ENCODE peak calls at places on chromosome 19, in seven cellular contexts. G is right lobe of liver; L is substantia nigra; W is CD4-positive, CD25-positive, alpha-beta regulatory T cell; H is GM23248; Z is lower lobe of right lung; T is kidney. D is an unnamed sample.

GRCh38 chr19:2164020-2164988 is 571 bp downstream of the DOT1L start:
- DNase-seq in G (no peak), L (no peak), W (no peak), H (peak), Z (no peak), T (peak), D (no peak)

GRCh38 chr19:31015778-31016177 is 333.5 kb downstream of the TSHZ3 start:
- DNase-seq in G (no peak), L (no peak), W (no peak), H (no peak), Z (no peak), T (no peak), D (no peak)

GRCh38 chr19:42291437-42291815 is 10.5 kb upstream of the PRR19 start:
- DNase-seq in G (no peak), L (no peak), W (no peak), H (no peak), Z (no peak), T (no peak), D (no peak)

GRCh38 chr19:56759531-56759930 is 81.0 kb downstream of the PEG3 start:
- DNase-seq in G (no peak), L (no peak), W (no peak), H (no peak), Z (no peak), T (no peak), D (no peak)

GRCh38 chr19:1250374-1251232 is 2.2 kb downstream of the MIDN start:
- DNase-seq in G (no peak), L (peak), W (peak), H (peak), Z (peak), T (peak), D (no peak)

GRCh38 chr19:5975388-5975728 is 2.6 kb downstream of the RANBP3 start:
- DNase-seq in G (no peak), L (no peak), W (no peak), H (no peak), Z (no peak), T (no peak), D (no peak)

GRCh38 chr19:43820098-43820860 is 6.8 kb upstream of the ZNF283 start:
- DNase-seq in G (no peak), L (peak), W (no peak), H (peak), Z (peak), T (peak), D (no peak)

GRCh38 chr19:416416-416815 is 7.5 kb upstream of the C2CD4C start:
- DNase-seq in G (no peak), L (no peak), W (no peak), H (no peak), Z (peak), T (no peak), D (no peak)

GRCh38 chr19:5914946-5915781 is 1.1 kb downstream of the CAPS start:
- DNase-seq in G (no peak), L (no peak), W (no peak), H (no peak), Z (peak), T (peak), D (peak)

GRCh38 chr19:36638862-36639510 is 27.7 kb downstream of the ZNF461 start:
- DNase-seq in G (no peak), L (no peak), W (no peak), H (peak), Z (no peak), T (no peak), D (no peak)

GRCh38 chr19:49677232-49677881 is at the start of gene PRMT1:
- DNase-seq in G (peak), L (peak), W (peak), H (peak), Z (no peak), T (peak), D (peak)

GRCh38 chr19:30669329-30670010 is 297.3 kb downstream of the ZNF536 start:
- DNase-seq in G (peak), L (peak), W (no peak), H (peak), Z (peak), T (peak), D (peak)

GRCh38 chr19:17448190-17448967 is at the start of gene TMEM221:
- DNase-seq in G (no peak), L (peak), W (peak), H (peak), Z (peak), T (no peak), D (peak)

GRCh38 chr19:55681131-55682087 is 6.4 kb downstream of the EPN1 start:
- DNase-seq in G (no peak), L (no peak), W (no peak), H (peak), Z (no peak), T (peak), D (no peak)

GRCh38 chr19:17680235-17680722 is 7.9 kb downstream of the UNC13A start:
- DNase-seq in G (peak), L (peak), W (peak), H (peak), Z (peak), T (peak), D (peak)

GRCh38 chr19:18507727-18508440 is 14.0 kb downstream of the ELL start:
- DNase-seq in G (peak), L (no peak), W (no peak), H (no peak), Z (no peak), T (no peak), D (no peak)

GRCh38 chr19:12933287-12934072 is at the start of gene FARSA:
- DNase-seq in G (peak), L (peak), W (peak), H (peak), Z (peak), T (peak), D (peak)

GRCh38 chr19:40687525-40688016 is 2.9 kb downstream of the NUMBL start:
- DNase-seq in G (no peak), L (no peak), W (no peak), H (peak), Z (peak), T (peak), D (no peak)

GRCh38 chr19:50669319-50670101 is 20.3 kb downstream of the C19orf81 start:
- DNase-seq in G (no peak), L (no peak), W (peak), H (peak), Z (no peak), T (no peak), D (peak)

DNA sequence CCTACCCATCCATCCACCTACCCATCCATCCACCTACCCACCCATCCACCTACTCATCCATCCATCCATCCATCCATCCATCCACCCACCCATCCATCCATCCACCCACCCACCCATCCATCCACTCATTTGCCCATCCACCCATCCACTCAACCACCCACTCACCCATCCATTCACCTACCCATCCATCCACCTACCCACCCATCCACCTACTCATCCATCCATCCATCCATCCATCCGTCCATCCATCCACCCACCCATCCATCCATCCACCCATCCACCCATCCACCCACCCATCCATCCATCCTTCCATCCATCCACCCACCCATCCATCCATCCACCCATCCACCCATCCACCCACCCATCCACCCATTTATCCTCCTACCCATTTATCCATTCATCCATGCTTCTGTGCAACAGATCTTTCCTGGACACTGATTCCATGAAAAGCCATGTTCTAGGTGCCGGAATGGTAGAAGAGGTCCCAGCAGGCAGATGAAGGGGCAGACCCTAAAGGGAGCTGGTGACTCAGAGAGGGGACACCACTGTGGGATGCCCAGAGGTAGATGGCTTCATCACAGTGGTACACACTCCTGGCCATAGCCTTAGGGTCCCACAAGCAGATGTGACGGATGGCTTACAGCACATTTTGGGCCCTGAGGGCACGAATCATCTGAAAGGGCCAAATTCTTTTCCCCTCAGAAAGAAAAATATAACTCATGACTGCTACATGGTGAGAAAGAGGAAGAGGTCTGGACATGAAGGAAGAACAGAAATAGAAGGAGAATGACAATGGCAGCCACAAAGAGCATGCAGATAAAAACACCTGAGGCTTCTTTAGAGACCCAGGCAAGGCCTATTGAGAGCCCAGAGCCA is 76.0 kb downstream of the KCTD15 start:
- DNase-seq in G (no peak), L (no peak), W (no peak), H (no peak), Z (no peak), T (no peak), D (no peak)
- H3K27ac ChIP-seq in G (no peak), L (no peak), W (no peak), H (no peak), Z (no peak), T (no peak), D (no peak)

DNA sequence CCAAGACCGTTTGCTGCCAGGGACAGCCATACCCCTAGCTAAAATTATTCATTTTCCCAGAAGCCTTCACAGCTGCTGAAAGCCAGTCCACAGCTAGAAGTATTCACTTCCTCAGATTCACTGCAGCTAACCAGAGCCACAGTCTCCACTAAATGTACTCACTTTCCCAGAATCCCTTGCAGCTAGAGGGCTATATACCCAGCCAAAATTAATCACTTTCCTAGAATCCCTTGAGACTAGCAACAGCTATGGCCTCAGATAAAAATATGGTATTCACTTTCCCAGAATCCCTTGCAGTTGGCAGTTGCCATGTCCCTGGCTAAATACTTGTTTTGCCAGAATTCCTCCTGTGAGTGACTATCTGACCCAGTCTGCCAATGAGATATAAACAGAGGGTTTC is 13.8 kb upstream of the MEIS3 start:
- DNase-seq in G (no peak), L (no peak), W (no peak), H (peak), Z (no peak), T (no peak), D (no peak)
- H3K27ac ChIP-seq in G (no peak), L (no peak), W (no peak), H (no peak), Z (no peak), T (no peak), D (no peak)

GRCh38 chr19:38009650-38010229 is 102.7 kb downstream of the SIPA1L3 start:
- DNase-seq in G (no peak), L (no peak), W (no peak), H (no peak), Z (no peak), T (no peak), D (no peak)

GRCh38 chr19:38013913-38014575 is 107.0 kb downstream of the SIPA1L3 start:
- DNase-seq in G (no peak), L (peak), W (no peak), H (no peak), Z (no peak), T (no peak), D (no peak)

GRCh38 chr19:38012944-38013343 is 105.9 kb downstream of the SIPA1L3 start:
- DNase-seq in G (no peak), L (no peak), W (no peak), H (no peak), Z (no peak), T (no peak), D (no peak)

GRCh38 chr19:38011426-38011825 is 104.4 kb downstream of the SIPA1L3 start:
- DNase-seq in G (no peak), L (no peak), W (no peak), H (no peak), Z (no peak), T (no peak), D (no peak)

GRCh38 chr19:38012290-38012689 is 105.3 kb downstream of the SIPA1L3 start:
- DNase-seq in G (no peak), L (no peak), W (no peak), H (no peak), Z (no peak), T (no peak), D (no peak)
- H3K27ac ChIP-seq in G (no peak), L (peak), W (no peak), H (no peak), Z (no peak), T (no peak), D (no peak)

GRCh38 chr19:14494451-14494850 is 1.5 kb downstream of the GIPC1 start:
- DNase-seq in G (no peak), L (no peak), W (no peak), H (no peak), Z (no peak), T (no peak), D (no peak)
- H3K27ac ChIP-seq in G (no peak), L (peak), W (peak), H (peak), Z (peak), T (no peak), D (peak)

DNA sequence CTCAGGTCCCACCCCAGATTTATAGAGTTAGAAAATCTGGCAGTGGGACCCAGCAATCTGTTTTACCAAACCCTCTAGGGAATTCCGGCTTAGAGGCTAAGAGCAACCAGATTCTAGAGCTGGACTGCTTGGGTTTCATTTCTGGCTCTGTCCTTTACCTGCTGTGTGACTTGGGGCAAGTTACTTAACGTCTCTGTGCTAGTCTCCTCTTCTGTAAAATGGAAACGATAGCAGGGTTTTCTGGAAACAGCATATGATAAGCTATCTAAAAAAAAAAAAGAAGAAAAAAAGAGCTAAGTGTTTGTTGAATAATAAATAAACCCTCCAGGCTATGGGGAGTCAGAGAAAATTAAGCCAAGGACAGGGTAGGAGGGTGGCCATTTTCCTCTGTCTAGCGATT is 11.6 kb upstream of the CACNG7 start:
- DNase-seq in G (no peak), L (no peak), W (no peak), H (no peak), Z (no peak), T (no peak), D (no peak)
- H3K27ac ChIP-seq in G (no peak), L (no peak), W (no peak), H (no peak), Z (no peak), T (no peak), D (no peak)

DNA sequence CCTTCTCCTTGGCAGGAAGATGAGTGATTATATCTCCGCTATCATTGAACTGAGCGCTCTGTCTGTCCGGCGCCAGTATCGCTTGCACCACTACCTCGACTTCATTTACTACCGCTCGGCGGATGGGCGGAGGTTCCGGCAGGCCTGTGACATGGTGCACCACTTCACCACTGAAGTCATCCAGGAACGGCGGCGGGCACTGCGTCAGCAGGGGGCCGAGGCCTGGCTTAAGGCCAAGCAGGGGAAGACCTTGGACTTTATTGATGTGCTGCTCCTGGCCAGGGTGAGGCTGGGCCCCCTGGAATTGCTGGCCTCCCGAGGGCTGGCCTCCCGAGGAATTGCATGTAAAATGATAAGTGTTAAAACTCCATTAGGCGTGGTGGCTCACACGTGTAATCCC is 32.1 kb downstream of the CYP4F22 start:
- DNase-seq in G (peak), L (no peak), W (no peak), H (no peak), Z (no peak), T (no peak), D (no peak)
- H3K27ac ChIP-seq in G (peak), L (no peak), W (no peak), H (no peak), Z (no peak), T (no peak), D (no peak)

D was measured in PC-3.